ENCODE peak calls at places on chromosomes 1 and 21, in eight cellular contexts. W, C, D, S, B, A, P and K are unnamed samples.

GRCh38 chr1:167012570-167012969 is 23.5 kb downstream of the MAEL start:
- DNase-seq in W (no peak), C (no peak), D (no peak), S (no peak), B (no peak), A (no peak), P (no peak), K (no peak)

GRCh38 chr1:17768651-17769241 is 13.6 kb downstream of the ACTL8 start:
- DNase-seq in W (no peak), C (peak), D (no peak), S (peak), B (no peak), A (peak), P (no peak), K (no peak)

GRCh38 chr1:166974647-166975345 is 544 bp downstream of the ILDR2 start:
- DNase-seq in W (peak), C (no peak), D (peak), S (no peak), B (no peak), A (no peak), P (no peak), K (peak)

GRCh38 chr1:206734499-206735142 is 36.0 kb upstream of the IL19 start:
- DNase-seq in W (no peak), C (peak), D (peak), S (no peak), B (peak), A (peak), P (no peak), K (no peak)

GRCh38 chr1:5746611-5747427 is 245.4 kb downstream of the NPHP4 start:
- DNase-seq in W (no peak), C (no peak), D (no peak), S (no peak), B (no peak), A (no peak), P (no peak), K (no peak)

GRCh38 chr1:244599937-244600350 is 53.0 kb upstream of the DESI2 start:
- DNase-seq in W (no peak), C (peak), D (no peak), S (peak), B (peak), A (no peak), P (no peak), K (no peak)

GRCh38 chr1:246798606-246799496 is 74.6 kb downstream of the SCCPDH start:
- DNase-seq in W (peak), C (no peak), D (peak), S (no peak), B (no peak), A (no peak), P (peak), K (no peak)

GRCh38 chr1:117093870-117094621 is 27.5 kb downstream of the TRIM45 start:
- DNase-seq in W (no peak), C (peak), D (no peak), S (peak), B (peak), A (no peak), P (no peak), K (no peak)

GRCh38 chr1:116666747-116667576 is 571 bp downstream of the IGSF3 start:
- DNase-seq in W (no peak), C (peak), D (no peak), S (no peak), B (no peak), A (no peak), P (no peak), K (no peak)

GRCh38 chr1:218529691-218530310 is 184.7 kb downstream of the TGFB2 start:
- DNase-seq in W (no peak), C (peak), D (no peak), S (no peak), B (no peak), A (no peak), P (no peak), K (no peak)
- H3K27ac ChIP-seq in W (no peak), C (no peak), D (no peak), S (no peak), B (no peak), A (peak), P (no peak), K (no peak)

GRCh38 chr1:201761178-201761577 is 67.8 kb upstream of the IPO9 start:
- DNase-seq in W (no peak), C (no peak), D (no peak), S (no peak), B (no peak), A (no peak), P (no peak), K (no peak)

GRCh38 chr1:201766117-201766863 is 62.7 kb upstream of the IPO9 start:
- DNase-seq in W (peak), C (peak), D (no peak), S (no peak), B (no peak), A (peak), P (peak), K (no peak)

GRCh38 chr1:201761871-201762270 is 67.1 kb upstream of the IPO9 start:
- DNase-seq in W (no peak), C (no peak), D (no peak), S (no peak), B (no peak), A (no peak), P (no peak), K (no peak)

GRCh38 chr1:201764166-201764565 is 64.8 kb upstream of the IPO9 start:
- DNase-seq in W (no peak), C (no peak), D (no peak), S (no peak), B (no peak), A (no peak), P (no peak), K (no peak)

GRCh38 chr1:201763439-201764140 is 65.4 kb upstream of the IPO9 start:
- DNase-seq in W (no peak), C (no peak), D (no peak), S (no peak), B (no peak), A (no peak), P (no peak), K (no peak)
- H3K27ac ChIP-seq in W (peak), C (no peak), D (no peak), S (peak), B (no peak), A (no peak), P (peak), K (peak)

GRCh38 chr21:35476616-35477395 is 427.7 kb upstream of the RUNX1 start:
- DNase-seq in W (no peak), C (peak), D (no peak), S (no peak), B (no peak), A (no peak), P (no peak), K (no peak)

GRCh38 chr21:35470522-35470921 is 421.4 kb upstream of the RUNX1 start:
- DNase-seq in W (no peak), C (no peak), D (no peak), S (no peak), B (no peak), A (no peak), P (no peak), K (no peak)

GRCh38 chr21:35475006-35475405 is 425.9 kb upstream of the RUNX1 start:
- DNase-seq in W (no peak), C (no peak), D (no peak), S (no peak), B (no peak), A (no peak), P (no peak), K (no peak)

GRCh38 chr21:35475768-35476167 is 426.7 kb upstream of the RUNX1 start:
- DNase-seq in W (no peak), C (no peak), D (no peak), S (no peak), B (no peak), A (no peak), P (no peak), K (no peak)

DNA sequence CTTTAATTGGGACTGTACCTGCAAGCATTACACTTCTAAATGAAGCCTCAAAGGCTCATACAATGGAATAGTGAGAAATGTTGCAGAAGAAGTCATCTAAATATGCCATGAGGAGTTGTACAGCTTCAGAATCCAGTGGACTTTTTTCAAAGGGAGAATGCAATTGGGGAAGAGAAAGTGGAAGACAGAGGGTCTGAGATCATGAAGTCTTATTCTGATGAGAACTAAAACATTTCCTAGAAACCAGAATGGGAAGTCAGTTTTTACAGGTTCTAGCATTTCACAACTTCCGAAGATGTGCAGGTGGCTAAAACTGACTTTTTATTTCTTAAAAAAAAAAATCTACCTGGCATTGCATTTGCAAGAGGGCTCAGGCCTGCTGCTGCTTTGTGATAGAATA is 424.4 kb upstream of the RUNX1 start:
- DNase-seq in W (no peak), C (no peak), D (no peak), S (no peak), B (no peak), A (no peak), P (no peak), K (no peak)
- H3K27ac ChIP-seq in W (no peak), C (no peak), D (no peak), S (no peak), B (no peak), A (no peak), P (no peak), K (no peak)

GRCh38 chr21:18155508-18156193 is 89.0 kb upstream of the CHODL start:
- DNase-seq in W (no peak), C (peak), D (no peak), S (no peak), B (no peak), A (no peak), P (no peak), K (no peak)
- H3K27ac ChIP-seq in W (no peak), C (no peak), D (no peak), S (no peak), B (no peak), A (no peak), P (peak), K (no peak)

GRCh38 chr1:153541641-153542569 is 1.2 kb upstream of the S100A5 start:
- DNase-seq in W (no peak), C (no peak), D (no peak), S (no peak), B (no peak), A (no peak), P (no peak), K (no peak)
- H3K27ac ChIP-seq in W (no peak), C (peak), D (no peak), S (peak), B (peak), A (no peak), P (peak), K (no peak)

GRCh38 chr1:89894802-89895201 is 74.0 kb downstream of the LRRC8D start:
- DNase-seq in W (no peak), C (no peak), D (no peak), S (no peak), B (no peak), A (no peak), P (no peak), K (no peak)

GRCh38 chr1:89897347-89898133 is 76.7 kb downstream of the LRRC8D start:
- DNase-seq in W (no peak), C (no peak), D (no peak), S (no peak), B (no peak), A (no peak), P (no peak), K (no peak)

GRCh38 chr1:89892816-89893215 is 72.0 kb downstream of the LRRC8D start:
- DNase-seq in W (no peak), C (no peak), D (no peak), S (no peak), B (no peak), A (no peak), P (no peak), K (no peak)

GRCh38 chr1:89896105-89896942 is 75.5 kb downstream of the LRRC8D start:
- DNase-seq in W (no peak), C (no peak), D (no peak), S (no peak), B (no peak), A (no peak), P (no peak), K (no peak)

DNA sequence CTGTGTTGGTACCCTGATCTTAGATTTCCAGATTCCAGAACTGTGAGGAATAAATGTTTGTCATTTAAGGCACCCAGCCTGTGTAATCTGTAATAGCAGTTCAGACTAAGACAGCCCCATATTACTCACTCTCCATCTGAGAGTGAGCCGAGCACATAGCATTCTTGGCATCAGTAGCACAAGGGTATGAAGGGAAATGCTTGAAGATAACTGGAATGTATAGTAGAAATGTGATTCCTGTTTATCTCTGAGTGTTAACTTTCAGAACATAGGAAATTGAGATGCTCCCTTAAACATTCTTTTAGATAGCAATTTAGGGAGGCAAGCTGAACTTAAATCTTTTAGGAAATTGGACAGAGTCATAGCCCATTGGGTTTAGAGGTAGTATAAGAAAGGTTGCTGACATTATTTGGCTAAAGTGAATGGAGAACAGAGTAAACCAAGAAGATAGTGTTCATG is 73.4 kb downstream of the LRRC8D start:
- DNase-seq in W (no peak), C (peak), D (no peak), S (no peak), B (no peak), A (no peak), P (no peak), K (no peak)
- H3K27ac ChIP-seq in W (no peak), C (peak), D (no peak), S (no peak), B (no peak), A (peak), P (no peak), K (no peak)

GRCh38 chr21:45461369-45461750 is 56.4 kb downstream of the COL18A1 start:
- DNase-seq in W (no peak), C (no peak), D (no peak), S (no peak), B (no peak), A (no peak), P (no peak), K (no peak)
- H3K27ac ChIP-seq in W (no peak), C (no peak), D (no peak), S (peak), B (no peak), A (no peak), P (no peak), K (no peak)

DNA sequence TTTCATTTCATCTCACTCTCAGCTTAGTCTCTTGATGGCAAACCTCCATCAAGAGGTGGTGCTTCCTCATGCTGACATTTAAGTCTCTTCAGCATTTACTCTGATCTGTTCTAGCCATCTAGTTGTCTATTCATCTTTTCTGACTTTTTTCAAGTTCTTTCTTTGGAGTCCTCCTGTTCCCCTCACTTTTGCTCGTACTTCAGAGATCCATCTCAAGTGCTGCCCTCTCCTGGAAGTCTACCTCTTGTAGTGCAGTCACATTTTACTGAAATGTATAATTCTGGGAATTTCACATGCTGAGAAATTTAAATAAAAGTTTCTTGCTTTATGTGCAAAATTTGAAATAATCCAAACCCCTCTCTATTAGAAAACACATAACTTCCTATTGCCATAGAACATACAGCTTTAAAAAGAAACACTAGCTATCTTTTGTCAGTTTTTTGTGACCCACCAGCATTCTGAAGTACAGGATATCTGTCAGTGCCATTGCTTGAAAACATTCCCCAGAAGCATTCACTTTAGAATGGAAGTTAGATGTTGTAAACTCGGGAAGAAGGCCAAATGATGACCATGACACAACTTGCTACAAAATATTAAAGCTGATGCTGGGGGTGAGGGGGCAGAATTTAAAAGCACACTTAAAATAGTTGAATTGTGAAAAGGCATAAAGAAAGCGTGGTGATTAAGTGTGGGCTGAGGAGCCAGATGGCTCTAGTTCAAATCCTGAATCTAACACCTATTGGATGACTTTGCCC is 21.9 kb downstream of the RLF start:
- DNase-seq in W (no peak), C (peak), D (peak), S (no peak), B (no peak), A (no peak), P (no peak), K (no peak)
- H3K27ac ChIP-seq in W (no peak), C (no peak), D (peak), S (no peak), B (no peak), A (no peak), P (no peak), K (no peak)